ENCODE peak calls at places on chromosomes 16 and 17, in four cellular contexts. One of them, this sample, is unnamed.

GRCh38 chr17:42475121-42475520 is 16.4 kb downstream of the ATP6V0A1 start:
- DNase-seq in foreskin melanocyte: no peak
- DNase-seq in activated T-cell treated with anti-CD3 and anti-CD28 coated beads for 1 hour: no peak
- DNase-seq in cerebellar cortex: no peak
- DNase-seq in this sample: no peak

GRCh38 chr17:28247671-28248556 is 71.1 kb upstream of the TMEM97 start:
- DNase-seq in foreskin melanocyte: no peak
- DNase-seq in activated T-cell treated with anti-CD3 and anti-CD28 coated beads for 1 hour: no peak
- DNase-seq in cerebellar cortex: no peak
- DNase-seq in this sample: no peak

GRCh38 chr16:84055801-84056634 is 13.4 kb upstream of the SLC38A8 start:
- DNase-seq in foreskin melanocyte: no peak
- DNase-seq in activated T-cell treated with anti-CD3 and anti-CD28 coated beads for 1 hour: no peak
- DNase-seq in cerebellar cortex: no peak
- DNase-seq in this sample: no peak

GRCh38 chr17:33521784-33522183 is 228.7 kb upstream of the ASIC2 start:
- DNase-seq in foreskin melanocyte: no peak
- DNase-seq in activated T-cell treated with anti-CD3 and anti-CD28 coated beads for 1 hour: no peak
- DNase-seq in cerebellar cortex: no peak
- DNase-seq in this sample: peak

GRCh38 chr17:57589151-57590034 is 155.7 kb downstream of the CCDC182 start:
- DNase-seq in foreskin melanocyte: no peak
- DNase-seq in activated T-cell treated with anti-CD3 and anti-CD28 coated beads for 1 hour: no peak
- DNase-seq in cerebellar cortex: no peak
- DNase-seq in this sample: no peak

GRCh38 chr17:56896968-56897359 is 16.9 kb downstream of the TRIM25 start:
- DNase-seq in foreskin melanocyte: no peak
- DNase-seq in activated T-cell treated with anti-CD3 and anti-CD28 coated beads for 1 hour: no peak
- DNase-seq in cerebellar cortex: no peak
- DNase-seq in this sample: no peak

GRCh38 chr17:78390241-78391050 is 12.0 kb downstream of the PGS1 start:
- DNase-seq in foreskin melanocyte: no peak
- DNase-seq in activated T-cell treated with anti-CD3 and anti-CD28 coated beads for 1 hour: no peak
- DNase-seq in cerebellar cortex: no peak
- DNase-seq in this sample: no peak

GRCh38 chr16:5188318-5189025 is 90.9 kb upstream of the EEF2KMT start:
- DNase-seq in foreskin melanocyte: no peak
- DNase-seq in activated T-cell treated with anti-CD3 and anti-CD28 coated beads for 1 hour: no peak
- DNase-seq in cerebellar cortex: no peak
- DNase-seq in this sample: no peak

GRCh38 chr17:75927286-75927922 is 13.4 kb downstream of the FBF1 start:
- DNase-seq in foreskin melanocyte: no peak
- DNase-seq in activated T-cell treated with anti-CD3 and anti-CD28 coated beads for 1 hour: no peak
- DNase-seq in cerebellar cortex: peak
- DNase-seq in this sample: peak

GRCh38 chr16:66295761-66296546 is 70.5 kb upstream of the CDH5 start:
- DNase-seq in foreskin melanocyte: no peak
- DNase-seq in activated T-cell treated with anti-CD3 and anti-CD28 coated beads for 1 hour: no peak
- DNase-seq in cerebellar cortex: no peak
- DNase-seq in this sample: no peak

GRCh38 chr17:81519284-81520020 is 6.9 kb upstream of the ACTG1 start:
- DNase-seq in foreskin melanocyte: no peak
- DNase-seq in activated T-cell treated with anti-CD3 and anti-CD28 coated beads for 1 hour: peak
- DNase-seq in cerebellar cortex: no peak
- DNase-seq in this sample: no peak

GRCh38 chr17:39236383-39236927 is 10.7 kb upstream of the STAC2 start:
- DNase-seq in foreskin melanocyte: no peak
- DNase-seq in activated T-cell treated with anti-CD3 and anti-CD28 coated beads for 1 hour: no peak
- DNase-seq in cerebellar cortex: no peak
- DNase-seq in this sample: no peak

GRCh38 chr17:520447-521167 is 168.0 kb upstream of the RPH3AL start:
- DNase-seq in foreskin melanocyte: no peak
- DNase-seq in activated T-cell treated with anti-CD3 and anti-CD28 coated beads for 1 hour: no peak
- DNase-seq in cerebellar cortex: no peak
- DNase-seq in this sample: no peak

GRCh38 chr16:27431773-27432599 is 30.0 kb downstream of the IL21R start:
- DNase-seq in foreskin melanocyte: no peak
- DNase-seq in activated T-cell treated with anti-CD3 and anti-CD28 coated beads for 1 hour: no peak
- DNase-seq in cerebellar cortex: no peak
- DNase-seq in this sample: peak

GRCh38 chr17:82281502-82282238 is 8.2 kb upstream of the CSNK1D start:
- DNase-seq in foreskin melanocyte: no peak
- DNase-seq in activated T-cell treated with anti-CD3 and anti-CD28 coated beads for 1 hour: no peak
- DNase-seq in cerebellar cortex: no peak
- DNase-seq in this sample: no peak

GRCh38 chr17:74619077-74619673 is 4.4 kb downstream of the CD300E start:
- DNase-seq in foreskin melanocyte: no peak
- DNase-seq in activated T-cell treated with anti-CD3 and anti-CD28 coated beads for 1 hour: no peak
- DNase-seq in cerebellar cortex: peak
- DNase-seq in this sample: no peak

GRCh38 chr17:15261063-15261817 is 3.9 kb downstream of the PMP22 start:
- DNase-seq in foreskin melanocyte: no peak
- DNase-seq in activated T-cell treated with anti-CD3 and anti-CD28 coated beads for 1 hour: no peak
- DNase-seq in cerebellar cortex: peak
- DNase-seq in this sample: peak

GRCh38 chr17:6279659-6280058 is 155.3 kb downstream of the AIPL1 start:
- DNase-seq in foreskin melanocyte: no peak
- DNase-seq in activated T-cell treated with anti-CD3 and anti-CD28 coated beads for 1 hour: no peak
- DNase-seq in cerebellar cortex: peak
- DNase-seq in this sample: peak

GRCh38 chr17:68498479-68499326 is 13.5 kb upstream of the PRKAR1A start:
- DNase-seq in foreskin melanocyte: no peak
- DNase-seq in activated T-cell treated with anti-CD3 and anti-CD28 coated beads for 1 hour: no peak
- DNase-seq in cerebellar cortex: no peak
- DNase-seq in this sample: no peak

GRCh38 chr17:82297804-82298537 is 19.4 kb downstream of the CD7 start:
- DNase-seq in foreskin melanocyte: peak
- DNase-seq in activated T-cell treated with anti-CD3 and anti-CD28 coated beads for 1 hour: peak
- DNase-seq in cerebellar cortex: peak
- DNase-seq in this sample: peak

GRCh38 chr17:10118788-10119130 is 79.6 kb downstream of the GAS7 start:
- DNase-seq in foreskin melanocyte: no peak
- DNase-seq in activated T-cell treated with anti-CD3 and anti-CD28 coated beads for 1 hour: no peak
- DNase-seq in cerebellar cortex: no peak
- DNase-seq in this sample: no peak

GRCh38 chr16:84043486-84044107 is 1.0 kb upstream of the SLC38A8 start:
- DNase-seq in foreskin melanocyte: no peak
- DNase-seq in activated T-cell treated with anti-CD3 and anti-CD28 coated beads for 1 hour: no peak
- DNase-seq in cerebellar cortex: no peak
- DNase-seq in this sample: no peak

GRCh38 chr17:27296427-27296979 is 2.6 kb downstream of the WSB1 start:
- DNase-seq in foreskin melanocyte: peak
- DNase-seq in activated T-cell treated with anti-CD3 and anti-CD28 coated beads for 1 hour: no peak
- DNase-seq in cerebellar cortex: no peak
- DNase-seq in this sample: peak